ENCODE peak calls at places on chromosome 19, in ten cellular contexts. E is GM23338, L is progenitor cell of endocrine pancreas, C is AG09319, I is lower leg skin, D is osteocyte, G is GM13976, Y is pancreas, A is cardiac fibroblast, O is BE2C. V is an unnamed sample.

GRCh38 chr19:7857727-7858701 is 16.2 kb downstream of the PRR36 start:
- DNase-seq in E (peak), C (no peak), I (no peak), O (no peak), G (peak), A (no peak), D (no peak), L (no peak), Y (no peak), V (no peak)

GRCh38 chr19:51093066-51093465 is 10.4 kb upstream of the KLK14 start:
- DNase-seq in Y (no peak), E (no peak), C (no peak), D (no peak), O (no peak), I (no peak), G (no peak), L (no peak), A (no peak), V (no peak)

GRCh38 chr19:49895566-49896297 is 955 bp downstream of the IL4I1 start:
- DNase-seq in G (peak), L (no peak), O (no peak), D (no peak), C (no peak), A (no peak), I (no peak), E (no peak), Y (no peak), V (no peak)

GRCh38 chr19:2113436-2114211 is 16.9 kb downstream of the IZUMO4 start:
- DNase-seq in D (no peak), G (no peak), I (no peak), L (no peak), C (no peak), E (no peak), A (peak), Y (no peak), O (no peak), V (no peak)

GRCh38 chr19:10112037-10112751 is 701 bp downstream of the P2RY11 start:
- DNase-seq in D (no peak), A (peak), G (no peak), C (no peak), Y (no peak), O (no peak), E (no peak), I (no peak), L (no peak), V (no peak)

GRCh38 chr19:1864480-1865171 is 1.2 kb upstream of the KLF16 start:
- DNase-seq in D (no peak), A (peak), I (no peak), L (peak), O (peak), C (no peak), E (peak), G (peak), Y (peak), V (peak)

GRCh38 chr19:10419646-10420443 is 493 bp upstream of the PDE4A start:
- DNase-seq in C (no peak), G (peak), A (peak), I (no peak), Y (peak), L (no peak), O (peak), E (peak), D (no peak), V (peak)

GRCh38 chr19:19711306-19711933 is 21.5 kb downstream of the ZNF14 start:
- DNase-seq in D (no peak), I (no peak), Y (no peak), L (no peak), G (no peak), E (peak), C (no peak), A (peak), O (no peak), V (no peak)

GRCh38 chr19:2327773-2328400 is 499 bp downstream of the LSM7 start:
- DNase-seq in D (no peak), Y (no peak), C (peak), O (no peak), I (peak), L (no peak), E (peak), A (peak), G (peak), V (peak)

GRCh38 chr19:15722956-15723355 is 4.9 kb upstream of the OR10H2 start:
- DNase-seq in C (no peak), A (no peak), L (no peak), D (no peak), Y (no peak), I (no peak), E (no peak), G (no peak), O (no peak), V (no peak)

GRCh38 chr19:35207391-35207871 is 21.1 kb downstream of the FAM187B start:
- DNase-seq in Y (no peak), O (no peak), E (no peak), G (no peak), I (no peak), A (no peak), C (no peak), D (no peak), L (no peak), V (no peak)

GRCh38 chr19:52660981-52661380 is 22.8 kb upstream of the ZNF83 start:
- DNase-seq in O (no peak), L (no peak), Y (no peak), E (no peak), A (peak), C (no peak), I (no peak), D (no peak), G (no peak), V (no peak)

GRCh38 chr19:55641376-55642152 is 762 bp downstream of the ZNF580 start:
- DNase-seq in I (no peak), E (peak), G (no peak), L (no peak), D (no peak), C (no peak), Y (peak), O (peak), A (peak), V (no peak)

GRCh38 chr19:1758231-1758577 is 4.9 kb downstream of the ONECUT3 start:
- DNase-seq in I (no peak), E (no peak), G (no peak), A (no peak), O (no peak), D (no peak), C (no peak), Y (no peak), L (no peak), V (no peak)

GRCh38 chr19:35533201-35533821 is at the start of gene GAPDHS:
- DNase-seq in O (no peak), Y (no peak), I (no peak), L (no peak), E (peak), D (no peak), A (no peak), G (no peak), C (no peak), V (no peak)

GRCh38 chr19:17549088-17549740 is 6.2 kb upstream of the COLGALT1 start:
- DNase-seq in Y (no peak), E (no peak), G (no peak), O (no peak), I (no peak), A (no peak), C (no peak), D (no peak), L (no peak), V (no peak)

GRCh38 chr19:48955308-48955958 is 758 bp downstream of the BAX start:
- DNase-seq in E (no peak), C (no peak), I (no peak), L (no peak), G (no peak), D (no peak), O (no peak), A (no peak), Y (no peak), V (no peak)

GRCh38 chr19:54329476-54330165 is 9.3 kb downstream of the LILRA4 start:
- DNase-seq in D (no peak), Y (no peak), O (no peak), C (no peak), L (no peak), G (no peak), E (no peak), A (no peak), I (no peak), V (no peak)

GRCh38 chr19:10514211-10515145 is 2.8 kb downstream of the S1PR5 start:
- DNase-seq in A (no peak), C (no peak), L (no peak), O (peak), D (no peak), I (no peak), G (peak), E (peak), Y (peak), V (no peak)

GRCh38 chr19:15846923-15847322 is 31.5 kb upstream of the OR10H1 start:
- DNase-seq in E (no peak), D (no peak), L (no peak), G (no peak), A (no peak), C (no peak), I (no peak), Y (no peak), O (no peak), V (no peak)

GRCh38 chr19:37095859-37096258 is 17.6 kb downstream of the ZNF420 start:
- DNase-seq in I (no peak), Y (no peak), C (no peak), L (no peak), D (no peak), E (no peak), A (no peak), O (no peak), G (no peak), V (no peak)

GRCh38 chr19:31706131-31706530 is 356.9 kb upstream of the TSHZ3 start:
- DNase-seq in A (no peak), O (no peak), G (no peak), L (no peak), D (peak), Y (no peak), E (no peak), I (no peak), C (no peak), V (no peak)

GRCh38 chr19:2769218-2769617 is 13.9 kb downstream of the SGTA start:
- DNase-seq in Y (no peak), L (no peak), E (no peak), I (no peak), D (no peak), A (no peak), G (no peak), O (no peak), C (no peak), V (no peak)

GRCh38 chr19:19655641-19656343 is 7.7 kb downstream of the ATP13A1 start:
- DNase-seq in A (no peak), O (no peak), G (peak), D (no peak), I (no peak), L (no peak), Y (peak), C (no peak), E (no peak), V (no peak)

GRCh38 chr19:54105796-54106195 is 3.1 kb downstream of the NDUFA3 start:
- DNase-seq in I (no peak), C (no peak), E (no peak), L (no peak), A (no peak), O (no peak), G (no peak), D (no peak), Y (no peak), V (no peak)

GRCh38 chr19:40225440-40226305 is 816 bp downstream of the CCNP start:
- DNase-seq in G (no peak), O (no peak), A (peak), C (no peak), E (peak), Y (no peak), L (no peak), I (no peak), D (no peak), V (peak)

GRCh38 chr19:11191273-11191755 is 6.0 kb downstream of the KANK2 start:
- DNase-seq in I (peak), E (peak), L (no peak), A (peak), D (peak), C (no peak), G (no peak), Y (no peak), O (peak), V (peak)

GRCh38 chr19:17282488-17283256 is 971 bp downstream of the ANKLE1 start:
- DNase-seq in E (peak), L (peak), O (peak), Y (peak), G (peak), C (no peak), D (peak), I (peak), A (peak), V (peak)

DNA sequence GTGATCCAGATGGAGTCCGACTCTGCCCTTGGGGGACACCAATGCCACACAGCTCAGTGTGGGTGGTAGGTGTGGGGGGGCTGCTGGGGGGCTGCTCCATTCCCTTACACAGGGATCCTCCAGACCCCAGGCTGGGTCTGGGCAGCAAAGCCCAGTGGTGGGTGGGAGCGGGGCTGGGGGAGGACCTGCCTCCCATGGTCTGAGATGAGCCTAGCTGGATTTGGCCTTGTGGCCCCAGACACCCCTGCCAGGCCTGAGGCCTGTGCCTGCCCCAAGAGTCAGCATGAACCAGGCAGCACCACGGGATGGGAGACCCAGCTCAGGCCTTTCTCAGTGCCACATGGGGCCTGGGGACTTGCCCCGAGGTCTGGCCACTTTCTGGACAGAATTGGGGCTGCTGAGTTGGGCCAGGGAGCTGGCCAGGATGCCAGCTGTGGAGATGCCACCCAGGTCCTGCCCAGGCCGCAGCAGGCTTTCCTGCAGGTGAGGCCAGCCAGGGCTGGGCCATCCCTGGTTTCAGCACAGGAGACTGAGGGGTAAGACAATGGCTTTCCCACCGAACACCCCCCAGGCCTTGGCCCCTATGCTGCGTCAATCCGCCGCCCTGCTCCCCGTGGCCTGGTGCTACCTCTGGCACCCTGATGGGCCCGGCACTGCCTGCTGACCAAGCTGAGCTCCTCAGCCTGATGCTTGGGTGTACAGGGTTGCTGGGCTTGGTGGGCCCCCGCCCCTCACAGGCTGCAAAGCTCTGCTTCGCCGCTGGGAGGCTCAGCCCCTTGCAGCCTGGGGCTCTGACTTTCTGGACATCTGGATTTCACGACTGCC is 24.2 kb downstream of the CEBPG start:
- DNase-seq in O (peak), G (no peak), E (no peak), C (no peak), L (no peak), A (no peak), Y (peak), D (no peak), I (no peak), V (no peak)
- TF ChIP-seq CTCF in O (peak), G (no peak), E (peak), C (no peak), L (peak), A (peak), Y (no peak), D (peak), I (no peak), V (peak)

GRCh38 chr19:46052896-46053295 is 12.1 kb upstream of the IGFL4 start:
- DNase-seq in L (no peak), I (no peak), E (no peak), D (no peak), C (no peak), O (no peak), A (no peak), G (no peak), Y (no peak), V (no peak)

GRCh38 chr19:46049597-46049996 is 8.8 kb upstream of the IGFL4 start:
- DNase-seq in A (no peak), E (peak), G (no peak), C (no peak), L (no peak), Y (no peak), O (peak), I (no peak), D (no peak), V (no peak)
- TF ChIP-seq CTCF in A (no peak), E (peak), G (peak), C (no peak), L (no peak), Y (no peak), O (no peak), I (no peak), D (no peak), V (no peak)

DNA sequence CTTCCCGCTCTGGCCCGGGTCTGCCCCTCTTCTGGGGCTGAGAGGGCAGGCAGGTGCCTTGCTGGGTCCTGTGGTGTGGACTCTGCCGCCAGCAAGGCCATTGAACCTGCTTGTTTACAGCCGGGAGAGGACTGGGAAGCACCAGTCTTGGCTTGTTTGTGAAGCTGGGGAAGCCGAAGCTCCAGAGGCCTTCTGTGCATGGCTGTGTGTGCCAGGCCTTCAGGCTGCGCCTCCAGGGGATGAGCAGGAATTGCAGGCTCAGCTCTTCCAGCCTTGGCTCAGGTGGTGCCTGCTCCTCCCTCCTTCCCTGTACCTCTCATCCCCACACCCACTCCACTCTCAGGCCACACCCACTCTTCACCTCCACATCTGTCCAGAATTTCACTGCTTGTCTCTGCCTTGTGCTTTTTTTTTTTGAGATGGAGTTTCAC is 17.5 kb downstream of the NDUFB7 start:
- DNase-seq in G (no peak), L (no peak), D (no peak), Y (no peak), C (no peak), O (no peak), A (no peak), I (peak), E (peak), V (no peak)
- TF ChIP-seq CTCF in G (no peak), L (no peak), D (no peak), Y (no peak), C (no peak), O (no peak), A (no peak), I (no peak), E (no peak), V (peak)

GRCh38 chr19:6023085-6023682 is 45.2 kb upstream of the RANBP3 start:
- DNase-seq in E (no peak), I (no peak), D (no peak), Y (peak), O (no peak), A (peak), G (no peak), L (no peak), C (no peak), V (peak)

GRCh38 chr19:6020972-6021805 is 43.2 kb upstream of the RANBP3 start:
- DNase-seq in A (no peak), E (no peak), L (no peak), Y (peak), I (no peak), O (no peak), C (no peak), G (no peak), D (no peak), V (no peak)

GRCh38 chr19:6021878-6022569 is 44.1 kb upstream of the RANBP3 start:
- DNase-seq in G (peak), A (peak), L (peak), C (peak), Y (peak), O (peak), I (peak), E (peak), D (peak), V (peak)

GRCh38 chr19:6023936-6024335 is 46.0 kb upstream of the RANBP3 start:
- DNase-seq in L (no peak), O (no peak), A (no peak), G (no peak), D (no peak), C (no peak), E (no peak), Y (peak), I (no peak), V (no peak)

GRCh38 chr19:6022570-6023049 is 44.7 kb upstream of the RANBP3 start:
- DNase-seq in G (no peak), A (no peak), I (no peak), Y (no peak), O (no peak), D (no peak), C (no peak), L (no peak), E (no peak), V (no peak)
- TF ChIP-seq CTCF in G (no peak), A (no peak), I (no peak), Y (peak), O (no peak), D (peak), C (no peak), L (no peak), E (no peak), V (peak)

DNA sequence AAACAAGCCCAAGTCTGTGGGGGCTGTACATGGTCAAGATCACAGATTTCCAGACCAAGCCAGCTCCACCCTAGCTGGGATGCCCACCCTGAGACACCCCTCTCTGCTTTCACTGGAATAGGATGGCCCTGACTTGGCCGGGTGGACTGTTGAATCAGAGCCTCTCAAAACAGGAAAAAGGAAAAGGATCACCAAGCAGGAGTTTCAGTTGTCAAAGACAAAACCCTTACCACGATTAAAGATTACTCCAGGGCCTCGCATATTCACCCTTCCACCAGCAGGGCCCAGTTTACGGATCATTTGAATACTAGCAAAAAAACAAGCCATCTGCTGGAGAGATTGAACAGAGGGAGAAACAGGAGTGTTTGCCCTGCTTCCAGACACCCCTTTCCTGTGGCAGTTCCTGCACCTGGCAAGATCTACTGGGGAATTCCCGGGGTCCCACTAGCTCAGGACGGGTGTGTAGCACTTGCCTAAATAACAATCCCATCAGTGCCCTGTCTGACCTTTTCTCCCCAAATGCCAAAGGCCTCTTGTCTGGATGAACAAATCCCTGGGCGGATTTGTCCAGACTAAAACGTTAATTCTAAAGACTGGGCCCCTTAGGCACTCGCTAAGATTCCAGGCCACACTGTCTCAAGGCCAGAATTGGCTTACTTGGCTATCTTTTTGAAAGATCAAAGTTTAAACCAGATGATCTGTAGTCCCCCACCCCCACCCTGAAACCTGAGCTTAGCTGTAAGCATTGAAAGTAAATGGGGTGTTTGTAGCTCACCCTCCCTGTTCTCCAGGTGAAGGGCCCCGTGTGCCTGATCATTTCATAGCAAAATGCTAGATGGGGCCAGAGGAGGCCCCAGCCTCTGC is 38.4 kb downstream of the ACTN4 start:
- DNase-seq in Y (no peak), L (no peak), C (no peak), G (no peak), O (no peak), A (peak), I (no peak), D (no peak), E (peak), V (peak)
- TF ChIP-seq CTCF in Y (peak), L (peak), C (peak), G (no peak), O (peak), A (peak), I (no peak), D (peak), E (peak), V (peak)

DNA sequence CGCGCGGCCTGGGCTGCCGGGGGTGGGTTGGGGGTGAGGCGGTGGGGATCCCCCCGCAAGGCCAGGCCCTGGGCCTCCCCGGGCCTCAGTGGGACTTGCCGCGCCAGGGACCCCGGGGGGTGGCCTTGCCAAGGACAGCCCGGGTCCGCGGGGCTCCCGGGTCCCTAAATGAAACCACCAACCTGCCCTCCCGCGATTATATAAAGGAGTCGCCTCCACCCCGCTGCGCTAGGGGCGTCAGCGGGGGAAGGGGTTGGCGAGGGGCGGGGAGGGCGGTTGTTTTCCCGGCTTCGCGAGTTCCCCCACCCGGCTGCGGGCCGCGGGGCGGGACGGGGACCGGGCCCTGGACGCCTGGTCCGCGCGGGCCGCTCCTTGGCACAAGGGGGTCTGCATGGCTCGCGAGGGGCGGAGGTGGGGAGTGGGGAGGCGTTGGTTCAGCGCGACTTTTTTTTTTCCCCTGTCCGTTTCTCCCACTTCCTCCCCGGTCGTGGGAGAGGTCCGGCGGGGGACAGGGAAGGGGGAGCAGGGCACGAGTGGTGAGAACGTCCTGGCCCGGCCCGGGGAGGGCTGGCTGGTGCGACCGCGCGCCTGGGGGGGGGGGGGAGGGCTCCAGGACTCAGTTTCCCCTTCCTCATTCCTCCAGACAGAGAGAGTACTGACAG is 828 bp upstream of the ZBTB7A start:
- DNase-seq in E (no peak), G (no peak), I (no peak), L (no peak), Y (peak), A (no peak), D (peak), C (no peak), O (peak), V (no peak)
- TF ChIP-seq CTCF in E (no peak), G (no peak), I (no peak), L (peak), Y (no peak), A (no peak), D (no peak), C (no peak), O (no peak), V (peak)